ENCODE peak calls at places on chromosomes 16 and 17, in eight cellular contexts. C, F, W, R, S, Z, Y and L are unnamed samples.

GRCh38 chr16:17331071-17331521 is 139.7 kb downstream of the XYLT1 start:
- DNase-seq in C (no peak), F (no peak), W (no peak), R (no peak), S (no peak), Z (no peak), Y (no peak), L (no peak)

GRCh38 chr17:36514856-36515255 is 19.8 kb downstream of the MYO19 start:
- DNase-seq in C (no peak), F (no peak), W (no peak), R (no peak), S (no peak), Z (no peak), Y (no peak), L (no peak)

GRCh38 chr17:15651583-15652110 is 32.1 kb upstream of the FBXW10B start:
- DNase-seq in C (no peak), F (peak; percentile 95), W (peak; percentile 97), R (no peak), S (peak; percentile 95), Z (peak; percentile 93), Y (peak; percentile 95), L (no peak)

GRCh38 chr17:73952498-73953205 is 250.8 kb upstream of the RPL38 start:
- DNase-seq in C (peak; percentile 16), F (no peak), W (no peak), R (peak; percentile 32), S (peak; percentile 50), Z (no peak), Y (peak; percentile 23), L (peak; percentile 12)

GRCh38 chr17:66200685-66201092 is 8.8 kb upstream of the CEP112 start:
- DNase-seq in C (peak; percentile 40), F (peak; percentile 68), W (peak; percentile 90), R (no peak), S (peak; percentile 70), Z (peak; percentile 34), Y (peak; percentile 29), L (peak; percentile 62)

GRCh38 chr17:34556951-34557350 is 22.4 kb upstream of the TMEM132E start:
- DNase-seq in C (no peak), F (no peak), W (no peak), R (no peak), S (no peak), Z (no peak), Y (no peak), L (no peak)

GRCh38 chr16:24773771-24774427 is 44.4 kb downstream of the TNRC6A start:
- DNase-seq in C (no peak), F (no peak), W (no peak), R (no peak), S (no peak), Z (no peak), Y (no peak), L (peak; percentile 2)

GRCh38 chr17:74646231-74646630 is 22.7 kb upstream of the CD300E start:
- DNase-seq in C (peak; percentile 12), F (no peak), W (peak; percentile 5), R (no peak), S (no peak), Z (no peak), Y (no peak), L (peak; percentile 13)

GRCh38 chr17:12180644-12181261 is 160.1 kb downstream of the MAP2K4 start:
- DNase-seq in C (no peak), F (peak; percentile 53), W (peak; percentile 72), R (peak; percentile 17), S (peak; percentile 51), Z (no peak), Y (peak; percentile 36), L (peak; percentile 1)

GRCh38 chr16:89315791-89316581 is 98.5 kb downstream of the ZNF778 start:
- DNase-seq in C (peak; percentile 80), F (no peak), W (peak; percentile 75), R (peak; percentile 80), S (peak; percentile 87), Z (peak; percentile 47), Y (peak; percentile 63), L (peak; percentile 79)